ENCODE peak calls at places on chromosomes 11 and 22, in nine cellular contexts. One of them, this sample, is unnamed.

GRCh38 chr11:33635161-33635560 is 65.5 kb downstream of the C11orf91 start:
- DNase-seq in anterior cingulate cortex: no peak
- DNase-seq in Right ventricle myocardium superior: peak
- DNase-seq in stimulated activated CD8-positive, alpha-beta memory T cell treated with anti-CD3 and anti-CD28 coated beads, Interleukin-15, amount 100 ng/mL, for 1 hour: no peak
- DNase-seq in T-helper 9 cell: no peak
- DNase-seq in AML-193: no peak
- DNase-seq in epithelial cell of esophagus: peak
- DNase-seq in kidney tubule cell: no peak
- DNase-seq in activated naive CD4-positive, alpha-beta T cell: no peak
- DNase-seq in this sample: no peak

GRCh38 chr11:65551572-65552398 is 6.4 kb downstream of the LTBP3 start:
- DNase-seq in anterior cingulate cortex: no peak
- DNase-seq in Right ventricle myocardium superior: peak
- DNase-seq in stimulated activated CD8-positive, alpha-beta memory T cell treated with anti-CD3 and anti-CD28 coated beads, Interleukin-15, amount 100 ng/mL, for 1 hour: no peak
- DNase-seq in T-helper 9 cell: peak
- DNase-seq in AML-193: peak
- DNase-seq in epithelial cell of esophagus: peak
- DNase-seq in kidney tubule cell: peak
- DNase-seq in activated naive CD4-positive, alpha-beta T cell: peak
- DNase-seq in this sample: no peak

GRCh38 chr22:37455896-37456295 is 28.6 kb upstream of the ELFN2 start:
- DNase-seq in anterior cingulate cortex: no peak
- DNase-seq in Right ventricle myocardium superior: no peak
- DNase-seq in stimulated activated CD8-positive, alpha-beta memory T cell treated with anti-CD3 and anti-CD28 coated beads, Interleukin-15, amount 100 ng/mL, for 1 hour: no peak
- DNase-seq in T-helper 9 cell: no peak
- DNase-seq in AML-193: no peak
- DNase-seq in epithelial cell of esophagus: peak
- DNase-seq in kidney tubule cell: peak
- DNase-seq in activated naive CD4-positive, alpha-beta T cell: no peak
- DNase-seq in this sample: no peak

GRCh38 chr22:48099671-48100070 is 1337.2 kb downstream of the TBC1D22A start:
- DNase-seq in anterior cingulate cortex: no peak
- DNase-seq in Right ventricle myocardium superior: no peak
- DNase-seq in stimulated activated CD8-positive, alpha-beta memory T cell treated with anti-CD3 and anti-CD28 coated beads, Interleukin-15, amount 100 ng/mL, for 1 hour: no peak
- DNase-seq in T-helper 9 cell: no peak
- DNase-seq in AML-193: no peak
- DNase-seq in epithelial cell of esophagus: no peak
- DNase-seq in kidney tubule cell: no peak
- DNase-seq in activated naive CD4-positive, alpha-beta T cell: no peak
- DNase-seq in this sample: no peak

GRCh38 chr22:35383679-35384071 is 2.8 kb downstream of the HMOX1 start:
- DNase-seq in anterior cingulate cortex: no peak
- DNase-seq in Right ventricle myocardium superior: no peak
- DNase-seq in stimulated activated CD8-positive, alpha-beta memory T cell treated with anti-CD3 and anti-CD28 coated beads, Interleukin-15, amount 100 ng/mL, for 1 hour: no peak
- DNase-seq in T-helper 9 cell: no peak
- DNase-seq in AML-193: no peak
- DNase-seq in epithelial cell of esophagus: no peak
- DNase-seq in kidney tubule cell: no peak
- DNase-seq in activated naive CD4-positive, alpha-beta T cell: no peak
- DNase-seq in this sample: no peak

GRCh38 chr11:43359432-43359818 is 705 bp downstream of the TTC17 start:
- DNase-seq in anterior cingulate cortex: no peak
- DNase-seq in Right ventricle myocardium superior: no peak
- DNase-seq in stimulated activated CD8-positive, alpha-beta memory T cell treated with anti-CD3 and anti-CD28 coated beads, Interleukin-15, amount 100 ng/mL, for 1 hour: no peak
- DNase-seq in T-helper 9 cell: no peak
- DNase-seq in AML-193: peak
- DNase-seq in epithelial cell of esophagus: peak
- DNase-seq in kidney tubule cell: peak
- DNase-seq in activated naive CD4-positive, alpha-beta T cell: no peak
- DNase-seq in this sample: no peak

GRCh38 chr11:68142441-68143309 is 21.5 kb upstream of the CHKA start:
- DNase-seq in anterior cingulate cortex: no peak
- DNase-seq in Right ventricle myocardium superior: no peak
- DNase-seq in stimulated activated CD8-positive, alpha-beta memory T cell treated with anti-CD3 and anti-CD28 coated beads, Interleukin-15, amount 100 ng/mL, for 1 hour: no peak
- DNase-seq in T-helper 9 cell: no peak
- DNase-seq in AML-193: no peak
- DNase-seq in epithelial cell of esophagus: no peak
- DNase-seq in kidney tubule cell: no peak
- DNase-seq in activated naive CD4-positive, alpha-beta T cell: no peak
- DNase-seq in this sample: no peak

GRCh38 chr22:48896766-48897637 is 930.7 kb downstream of the BRD1 start:
- DNase-seq in anterior cingulate cortex: no peak
- DNase-seq in Right ventricle myocardium superior: no peak
- DNase-seq in stimulated activated CD8-positive, alpha-beta memory T cell treated with anti-CD3 and anti-CD28 coated beads, Interleukin-15, amount 100 ng/mL, for 1 hour: no peak
- DNase-seq in T-helper 9 cell: no peak
- DNase-seq in AML-193: no peak
- DNase-seq in epithelial cell of esophagus: no peak
- DNase-seq in kidney tubule cell: no peak
- DNase-seq in activated naive CD4-positive, alpha-beta T cell: no peak
- DNase-seq in this sample: no peak

GRCh38 chr11:61922539-61922938 is 5.2 kb upstream of the RAB3IL1 start:
- DNase-seq in anterior cingulate cortex: no peak
- DNase-seq in Right ventricle myocardium superior: peak
- DNase-seq in stimulated activated CD8-positive, alpha-beta memory T cell treated with anti-CD3 and anti-CD28 coated beads, Interleukin-15, amount 100 ng/mL, for 1 hour: no peak
- DNase-seq in T-helper 9 cell: no peak
- DNase-seq in AML-193: peak
- DNase-seq in epithelial cell of esophagus: no peak
- DNase-seq in kidney tubule cell: no peak
- DNase-seq in activated naive CD4-positive, alpha-beta T cell: no peak
- DNase-seq in this sample: peak

GRCh38 chr11:83282084-83282716 is 4.0 kb downstream of the CCDC90B start:
- DNase-seq in anterior cingulate cortex: no peak
- DNase-seq in Right ventricle myocardium superior: no peak
- DNase-seq in stimulated activated CD8-positive, alpha-beta memory T cell treated with anti-CD3 and anti-CD28 coated beads, Interleukin-15, amount 100 ng/mL, for 1 hour: no peak
- DNase-seq in T-helper 9 cell: no peak
- DNase-seq in AML-193: no peak
- DNase-seq in epithelial cell of esophagus: no peak
- DNase-seq in kidney tubule cell: no peak
- DNase-seq in activated naive CD4-positive, alpha-beta T cell: no peak
- DNase-seq in this sample: no peak

GRCh38 chr11:17063171-17064002 is 14.1 kb downstream of the RPS13 start:
- DNase-seq in anterior cingulate cortex: no peak
- DNase-seq in Right ventricle myocardium superior: peak
- DNase-seq in stimulated activated CD8-positive, alpha-beta memory T cell treated with anti-CD3 and anti-CD28 coated beads, Interleukin-15, amount 100 ng/mL, for 1 hour: no peak
- DNase-seq in T-helper 9 cell: peak
- DNase-seq in AML-193: peak
- DNase-seq in epithelial cell of esophagus: peak
- DNase-seq in kidney tubule cell: peak
- DNase-seq in activated naive CD4-positive, alpha-beta T cell: no peak
- DNase-seq in this sample: no peak

GRCh38 chr22:49535126-49535525 is 292.5 kb downstream of the BRD1 start:
- DNase-seq in anterior cingulate cortex: no peak
- DNase-seq in Right ventricle myocardium superior: no peak
- DNase-seq in stimulated activated CD8-positive, alpha-beta memory T cell treated with anti-CD3 and anti-CD28 coated beads, Interleukin-15, amount 100 ng/mL, for 1 hour: no peak
- DNase-seq in T-helper 9 cell: no peak
- DNase-seq in AML-193: no peak
- DNase-seq in epithelial cell of esophagus: no peak
- DNase-seq in kidney tubule cell: no peak
- DNase-seq in activated naive CD4-positive, alpha-beta T cell: no peak
- DNase-seq in this sample: no peak

GRCh38 chr11:69879734-69880005 is 60.5 kb upstream of the FGF3 start:
- DNase-seq in anterior cingulate cortex: no peak
- DNase-seq in Right ventricle myocardium superior: no peak
- DNase-seq in stimulated activated CD8-positive, alpha-beta memory T cell treated with anti-CD3 and anti-CD28 coated beads, Interleukin-15, amount 100 ng/mL, for 1 hour: no peak
- DNase-seq in T-helper 9 cell: no peak
- DNase-seq in AML-193: no peak
- DNase-seq in epithelial cell of esophagus: no peak
- DNase-seq in kidney tubule cell: no peak
- DNase-seq in activated naive CD4-positive, alpha-beta T cell: no peak
- DNase-seq in this sample: no peak

GRCh38 chr11:11706022-11706421 is 84.2 kb upstream of the GALNT18 start:
- DNase-seq in anterior cingulate cortex: no peak
- DNase-seq in Right ventricle myocardium superior: no peak
- DNase-seq in stimulated activated CD8-positive, alpha-beta memory T cell treated with anti-CD3 and anti-CD28 coated beads, Interleukin-15, amount 100 ng/mL, for 1 hour: no peak
- DNase-seq in T-helper 9 cell: no peak
- DNase-seq in AML-193: no peak
- DNase-seq in epithelial cell of esophagus: peak
- DNase-seq in kidney tubule cell: peak
- DNase-seq in activated naive CD4-positive, alpha-beta T cell: no peak
- DNase-seq in this sample: no peak

GRCh38 chr11:66974724-66975402 is at the start of gene C11orf86:
- DNase-seq in anterior cingulate cortex: no peak
- DNase-seq in Right ventricle myocardium superior: no peak
- DNase-seq in stimulated activated CD8-positive, alpha-beta memory T cell treated with anti-CD3 and anti-CD28 coated beads, Interleukin-15, amount 100 ng/mL, for 1 hour: no peak
- DNase-seq in T-helper 9 cell: no peak
- DNase-seq in AML-193: no peak
- DNase-seq in epithelial cell of esophagus: no peak
- DNase-seq in kidney tubule cell: peak
- DNase-seq in activated naive CD4-positive, alpha-beta T cell: no peak
- DNase-seq in this sample: no peak

GRCh38 chr11:66317766-66318575 is 1.1 kb upstream of the CD248 start:
- DNase-seq in anterior cingulate cortex: no peak
- DNase-seq in Right ventricle myocardium superior: peak
- DNase-seq in stimulated activated CD8-positive, alpha-beta memory T cell treated with anti-CD3 and anti-CD28 coated beads, Interleukin-15, amount 100 ng/mL, for 1 hour: peak
- DNase-seq in T-helper 9 cell: no peak
- DNase-seq in AML-193: peak
- DNase-seq in epithelial cell of esophagus: peak
- DNase-seq in kidney tubule cell: no peak
- DNase-seq in activated naive CD4-positive, alpha-beta T cell: peak
- DNase-seq in this sample: peak

GRCh38 chr11:18245396-18245795 is 3.1 kb downstream of the SAA2 start:
- DNase-seq in anterior cingulate cortex: no peak
- DNase-seq in Right ventricle myocardium superior: no peak
- DNase-seq in stimulated activated CD8-positive, alpha-beta memory T cell treated with anti-CD3 and anti-CD28 coated beads, Interleukin-15, amount 100 ng/mL, for 1 hour: no peak
- DNase-seq in T-helper 9 cell: no peak
- DNase-seq in AML-193: no peak
- DNase-seq in epithelial cell of esophagus: peak
- DNase-seq in kidney tubule cell: peak
- DNase-seq in activated naive CD4-positive, alpha-beta T cell: no peak
- DNase-seq in this sample: no peak

GRCh38 chr11:12220305-12220704 is 109.9 kb downstream of the MICAL2 start:
- DNase-seq in anterior cingulate cortex: peak
- DNase-seq in Right ventricle myocardium superior: peak
- DNase-seq in stimulated activated CD8-positive, alpha-beta memory T cell treated with anti-CD3 and anti-CD28 coated beads, Interleukin-15, amount 100 ng/mL, for 1 hour: no peak
- DNase-seq in T-helper 9 cell: no peak
- DNase-seq in AML-193: no peak
- DNase-seq in epithelial cell of esophagus: no peak
- DNase-seq in kidney tubule cell: no peak
- DNase-seq in activated naive CD4-positive, alpha-beta T cell: no peak
- DNase-seq in this sample: no peak

GRCh38 chr11:64069401-64070300 is 33.9 kb downstream of the FLRT1 start:
- DNase-seq in anterior cingulate cortex: no peak
- DNase-seq in Right ventricle myocardium superior: no peak
- DNase-seq in stimulated activated CD8-positive, alpha-beta memory T cell treated with anti-CD3 and anti-CD28 coated beads, Interleukin-15, amount 100 ng/mL, for 1 hour: no peak
- DNase-seq in T-helper 9 cell: no peak
- DNase-seq in AML-193: no peak
- DNase-seq in epithelial cell of esophagus: no peak
- DNase-seq in kidney tubule cell: no peak
- DNase-seq in activated naive CD4-positive, alpha-beta T cell: no peak
- DNase-seq in this sample: no peak

GRCh38 chr22:44363214-44363979 is 50.6 kb upstream of the SHISAL1 start:
- DNase-seq in anterior cingulate cortex: peak
- DNase-seq in Right ventricle myocardium superior: peak
- DNase-seq in stimulated activated CD8-positive, alpha-beta memory T cell treated with anti-CD3 and anti-CD28 coated beads, Interleukin-15, amount 100 ng/mL, for 1 hour: no peak
- DNase-seq in T-helper 9 cell: no peak
- DNase-seq in AML-193: no peak
- DNase-seq in epithelial cell of esophagus: peak
- DNase-seq in kidney tubule cell: peak
- DNase-seq in activated naive CD4-positive, alpha-beta T cell: no peak
- DNase-seq in this sample: no peak

GRCh38 chr11:35524780-35525179 is 636 bp downstream of the PAMR1 start:
- DNase-seq in anterior cingulate cortex: no peak
- DNase-seq in Right ventricle myocardium superior: no peak
- DNase-seq in stimulated activated CD8-positive, alpha-beta memory T cell treated with anti-CD3 and anti-CD28 coated beads, Interleukin-15, amount 100 ng/mL, for 1 hour: no peak
- DNase-seq in T-helper 9 cell: no peak
- DNase-seq in AML-193: no peak
- DNase-seq in epithelial cell of esophagus: peak
- DNase-seq in kidney tubule cell: no peak
- DNase-seq in activated naive CD4-positive, alpha-beta T cell: no peak
- DNase-seq in this sample: no peak

This sample was measured in SK-N-MC.